ENCODE peak calls at places on chromosomes 4 and X, in ten cellular contexts. One of them, this sample, is unnamed. For H3K4me1, the result is how much of the 10 kb centered on the place peaks cover.

GRCh38 chr4:6573986-6574746 is 823 bp upstream of the MAN2B2 start:
- DNase-seq in fibroblast of lung: no peak
- DNase-seq in neuronal stem cell: no peak
- DNase-seq in adrenal gland: no peak
- DNase-seq in Karpas-422: peak
- DNase-seq in GM23248: peak
- DNase-seq in right cardiac atrium: no peak
- DNase-seq in CD4-positive, CD25-positive, alpha-beta regulatory T cell: no peak
- DNase-seq in aorta: no peak
- DNase-seq in heart right ventricle: no peak
- DNase-seq in this sample: no peak

GRCh38 chr4:185203380-185204237 is at the start of gene CFAP97:
- DNase-seq in neuronal stem cell: peak
- DNase-seq in right cardiac atrium: peak
- DNase-seq in aorta: peak
- DNase-seq in GM23248: peak
- DNase-seq in adrenal gland: peak
- DNase-seq in heart right ventricle: peak
- DNase-seq in fibroblast of lung: peak
- DNase-seq in CD4-positive, CD25-positive, alpha-beta regulatory T cell: peak
- DNase-seq in Karpas-422: peak
- DNase-seq in this sample: peak

GRCh38 chr4:149511558-149512298 is 303.9 kb downstream of the IQCM start:
- DNase-seq in CD4-positive, CD25-positive, alpha-beta regulatory T cell: no peak
- DNase-seq in heart right ventricle: no peak
- DNase-seq in right cardiac atrium: no peak
- DNase-seq in adrenal gland: no peak
- DNase-seq in GM23248: no peak
- DNase-seq in neuronal stem cell: no peak
- DNase-seq in Karpas-422: no peak
- DNase-seq in fibroblast of lung: no peak
- DNase-seq in aorta: no peak
- DNase-seq in this sample: no peak

GRCh38 chrX:55695227-55696018 is 22.1 kb upstream of the RRAGB start:
- DNase-seq in CD4-positive, CD25-positive, alpha-beta regulatory T cell: peak
- DNase-seq in heart right ventricle: no peak
- DNase-seq in neuronal stem cell: no peak
- DNase-seq in aorta: no peak
- DNase-seq in adrenal gland: no peak
- DNase-seq in fibroblast of lung: no peak
- DNase-seq in right cardiac atrium: no peak
- DNase-seq in Karpas-422: no peak
- DNase-seq in GM23248: no peak
- DNase-seq in this sample: peak

GRCh38 chr4:74056858-74057562 is 18.5 kb upstream of the CXCL3 start:
- DNase-seq in CD4-positive, CD25-positive, alpha-beta regulatory T cell: no peak
- DNase-seq in right cardiac atrium: no peak
- DNase-seq in neuronal stem cell: no peak
- DNase-seq in adrenal gland: no peak
- DNase-seq in aorta: no peak
- DNase-seq in GM23248: peak
- DNase-seq in heart right ventricle: no peak
- DNase-seq in fibroblast of lung: peak
- DNase-seq in Karpas-422: no peak
- DNase-seq in this sample: no peak

GRCh38 chr4:72779256-72779655 is 210.2 kb upstream of the ADAMTS3 start:
- DNase-seq in neuronal stem cell: no peak
- DNase-seq in GM23248: peak
- DNase-seq in right cardiac atrium: no peak
- DNase-seq in heart right ventricle: no peak
- DNase-seq in aorta: no peak
- DNase-seq in fibroblast of lung: peak
- DNase-seq in adrenal gland: no peak
- DNase-seq in Karpas-422: no peak
- DNase-seq in CD4-positive, CD25-positive, alpha-beta regulatory T cell: no peak
- DNase-seq in this sample: no peak

GRCh38 chrX:13666836-13667235 is 13.9 kb downstream of the TCEANC start:
- DNase-seq in CD4-positive, CD25-positive, alpha-beta regulatory T cell: no peak
- DNase-seq in right cardiac atrium: peak
- DNase-seq in aorta: peak
- DNase-seq in GM23248: no peak
- DNase-seq in fibroblast of lung: no peak
- DNase-seq in neuronal stem cell: no peak
- DNase-seq in heart right ventricle: peak
- DNase-seq in adrenal gland: peak
- DNase-seq in Karpas-422: peak
- DNase-seq in this sample: no peak

GRCh38 chr4:31592293-31592692 is 872.1 kb downstream of the PCDH7 start:
- DNase-seq in adrenal gland: no peak
- DNase-seq in fibroblast of lung: no peak
- DNase-seq in heart right ventricle: no peak
- DNase-seq in right cardiac atrium: no peak
- DNase-seq in neuronal stem cell: no peak
- DNase-seq in Karpas-422: no peak
- DNase-seq in GM23248: no peak
- DNase-seq in aorta: no peak
- DNase-seq in CD4-positive, CD25-positive, alpha-beta regulatory T cell: no peak
- DNase-seq in this sample: no peak

GRCh38 chr4:74623041-74623440 is 171.3 kb downstream of the BTC start:
- DNase-seq in heart right ventricle: no peak
- DNase-seq in GM23248: peak
- DNase-seq in fibroblast of lung: no peak
- DNase-seq in CD4-positive, CD25-positive, alpha-beta regulatory T cell: no peak
- DNase-seq in adrenal gland: no peak
- DNase-seq in neuronal stem cell: peak
- DNase-seq in right cardiac atrium: no peak
- DNase-seq in aorta: no peak
- DNase-seq in Karpas-422: peak
- DNase-seq in this sample: no peak

GRCh38 chr4:687048-687974 is 1.6 kb downstream of the SLC49A3 start:
- DNase-seq in aorta: peak
- DNase-seq in adrenal gland: peak
- DNase-seq in Karpas-422: no peak
- DNase-seq in neuronal stem cell: no peak
- DNase-seq in heart right ventricle: peak
- DNase-seq in CD4-positive, CD25-positive, alpha-beta regulatory T cell: no peak
- DNase-seq in fibroblast of lung: peak
- DNase-seq in GM23248: peak
- DNase-seq in right cardiac atrium: peak
- DNase-seq in this sample: no peak

GRCh38 chrX:81316163-81316562 is 114.3 kb downstream of the SH3BGRL start:
- DNase-seq in adrenal gland: no peak
- DNase-seq in aorta: no peak
- DNase-seq in CD4-positive, CD25-positive, alpha-beta regulatory T cell: no peak
- DNase-seq in GM23248: peak
- DNase-seq in neuronal stem cell: no peak
- DNase-seq in heart right ventricle: no peak
- DNase-seq in right cardiac atrium: no peak
- DNase-seq in Karpas-422: no peak
- DNase-seq in fibroblast of lung: peak
- DNase-seq in this sample: no peak

DNA sequence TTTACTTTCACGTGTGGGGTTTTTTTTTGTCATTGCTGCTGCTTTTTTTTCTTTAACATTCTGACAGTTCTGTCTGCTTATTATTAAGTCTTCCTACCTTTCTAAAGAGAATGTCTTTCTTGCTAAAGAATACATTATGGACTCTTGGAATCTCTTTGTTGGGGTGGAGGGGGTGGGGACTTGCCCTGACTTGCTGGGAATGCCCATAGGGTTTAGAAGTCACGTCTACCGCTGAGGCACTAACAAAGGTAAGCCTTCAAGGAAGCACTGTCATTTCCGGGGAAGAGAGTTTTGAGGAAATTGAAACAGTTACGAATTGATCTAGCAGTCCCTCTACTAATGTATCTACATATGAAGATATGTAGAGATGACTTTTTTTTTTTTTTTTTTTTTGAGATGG is 19.4 kb downstream of the CD99 start:
- DNase-seq in adrenal gland: no peak
- DNase-seq in fibroblast of lung: peak
- DNase-seq in CD4-positive, CD25-positive, alpha-beta regulatory T cell: no peak
- DNase-seq in heart right ventricle: no peak
- DNase-seq in GM23248: peak
- DNase-seq in aorta: no peak
- DNase-seq in neuronal stem cell: no peak
- DNase-seq in Karpas-422: no peak
- DNase-seq in right cardiac atrium: no peak
- DNase-seq in this sample: peak
- H3K4me3 ChIP-seq in adrenal gland: no peak
- H3K4me3 ChIP-seq in fibroblast of lung: no peak
- H3K4me3 ChIP-seq in CD4-positive, CD25-positive, alpha-beta regulatory T cell: peak
- H3K4me3 ChIP-seq in heart right ventricle: no peak
- H3K4me3 ChIP-seq in GM23248: peak
- H3K4me3 ChIP-seq in aorta: no peak
- H3K4me3 ChIP-seq in neuronal stem cell: no peak
- H3K4me3 ChIP-seq in Karpas-422: no peak
- H3K4me3 ChIP-seq in right cardiac atrium: no peak
- H3K4me3 ChIP-seq in this sample: no peak

DNA sequence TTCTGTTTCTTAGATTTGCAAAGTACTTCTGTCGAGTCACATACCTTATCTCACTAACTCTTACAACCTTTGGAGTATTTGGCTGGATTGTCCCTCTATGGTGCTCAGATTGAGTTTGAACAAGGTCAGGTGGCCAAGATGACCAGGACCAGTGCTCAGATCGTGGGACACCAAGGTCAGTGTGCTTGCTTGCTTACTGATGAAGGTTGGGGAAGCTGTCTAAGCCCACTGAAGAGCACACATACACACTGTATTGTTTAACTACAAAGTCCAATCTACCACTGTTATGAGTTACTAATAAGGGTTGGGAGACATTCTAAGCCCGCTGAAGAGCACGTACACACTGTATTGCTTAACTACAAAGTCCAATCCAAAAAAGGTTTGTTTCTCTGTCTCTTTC is 53.7 kb downstream of the TAB3 start:
- DNase-seq in GM23248: no peak
- DNase-seq in heart right ventricle: no peak
- DNase-seq in Karpas-422: no peak
- DNase-seq in aorta: no peak
- DNase-seq in fibroblast of lung: no peak
- DNase-seq in neuronal stem cell: no peak
- DNase-seq in CD4-positive, CD25-positive, alpha-beta regulatory T cell: no peak
- DNase-seq in right cardiac atrium: no peak
- DNase-seq in adrenal gland: no peak
- DNase-seq in this sample: no peak
- H3K27ac ChIP-seq in GM23248: no peak
- H3K27ac ChIP-seq in heart right ventricle: no peak
- H3K27ac ChIP-seq in Karpas-422: no peak
- H3K27ac ChIP-seq in aorta: no peak
- H3K27ac ChIP-seq in fibroblast of lung: no peak
- H3K27ac ChIP-seq in neuronal stem cell: no peak
- H3K27ac ChIP-seq in CD4-positive, CD25-positive, alpha-beta regulatory T cell: no peak
- H3K27ac ChIP-seq in right cardiac atrium: no peak
- H3K27ac ChIP-seq in adrenal gland: no peak
- H3K27ac ChIP-seq in this sample: no peak

GRCh38 chr4:177528620-177529019 is 86.4 kb upstream of the AGA start:
- DNase-seq in right cardiac atrium: no peak
- DNase-seq in adrenal gland: no peak
- DNase-seq in GM23248: no peak
- DNase-seq in fibroblast of lung: no peak
- DNase-seq in heart right ventricle: no peak
- DNase-seq in neuronal stem cell: no peak
- DNase-seq in Karpas-422: no peak
- DNase-seq in CD4-positive, CD25-positive, alpha-beta regulatory T cell: no peak
- DNase-seq in aorta: no peak
- DNase-seq in this sample: no peak
- H3K4me1 ChIP-seq in right cardiac atrium: under half
- H3K4me1 ChIP-seq in adrenal gland: under half
- H3K4me1 ChIP-seq in GM23248: under half
- H3K4me1 ChIP-seq in fibroblast of lung: under half
- H3K4me1 ChIP-seq in heart right ventricle: under half
- H3K4me1 ChIP-seq in neuronal stem cell: under half
- H3K4me1 ChIP-seq in Karpas-422: under half
- H3K4me1 ChIP-seq in CD4-positive, CD25-positive, alpha-beta regulatory T cell: under half
- H3K4me1 ChIP-seq in aorta: under half
- H3K4me1 ChIP-seq in this sample: under half

GRCh38 chrX:78103001-78103634 is 930 bp upstream of the PGK1 start:
- DNase-seq in heart right ventricle: no peak
- DNase-seq in adrenal gland: no peak
- DNase-seq in fibroblast of lung: no peak
- DNase-seq in neuronal stem cell: no peak
- DNase-seq in right cardiac atrium: no peak
- DNase-seq in aorta: no peak
- DNase-seq in CD4-positive, CD25-positive, alpha-beta regulatory T cell: no peak
- DNase-seq in GM23248: no peak
- DNase-seq in Karpas-422: no peak
- DNase-seq in this sample: no peak

GRCh38 chrX:78104447-78105176 is 564 bp downstream of the PGK1 start:
- DNase-seq in neuronal stem cell: no peak
- DNase-seq in CD4-positive, CD25-positive, alpha-beta regulatory T cell: peak
- DNase-seq in aorta: peak
- DNase-seq in adrenal gland: peak
- DNase-seq in fibroblast of lung: peak
- DNase-seq in Karpas-422: peak
- DNase-seq in heart right ventricle: peak
- DNase-seq in right cardiac atrium: peak
- DNase-seq in GM23248: peak
- DNase-seq in this sample: peak

GRCh38 chrX:78106651-78106986 is 2.6 kb downstream of the PGK1 start:
- DNase-seq in adrenal gland: no peak
- DNase-seq in GM23248: no peak
- DNase-seq in CD4-positive, CD25-positive, alpha-beta regulatory T cell: no peak
- DNase-seq in fibroblast of lung: no peak
- DNase-seq in aorta: no peak
- DNase-seq in heart right ventricle: no peak
- DNase-seq in Karpas-422: no peak
- DNase-seq in neuronal stem cell: no peak
- DNase-seq in right cardiac atrium: no peak
- DNase-seq in this sample: no peak

GRCh38 chrX:78103656-78104446 is at the start of gene PGK1:
- DNase-seq in GM23248: peak
- DNase-seq in heart right ventricle: peak
- DNase-seq in right cardiac atrium: peak
- DNase-seq in CD4-positive, CD25-positive, alpha-beta regulatory T cell: peak
- DNase-seq in aorta: peak
- DNase-seq in adrenal gland: peak
- DNase-seq in Karpas-422: peak
- DNase-seq in neuronal stem cell: peak
- DNase-seq in fibroblast of lung: peak
- DNase-seq in this sample: peak

GRCh38 chrX:78105944-78106650 is 2.0 kb downstream of the PGK1 start:
- DNase-seq in adrenal gland: no peak
- DNase-seq in CD4-positive, CD25-positive, alpha-beta regulatory T cell: no peak
- DNase-seq in Karpas-422: no peak
- DNase-seq in right cardiac atrium: no peak
- DNase-seq in heart right ventricle: no peak
- DNase-seq in neuronal stem cell: no peak
- DNase-seq in aorta: no peak
- DNase-seq in GM23248: peak
- DNase-seq in fibroblast of lung: peak
- DNase-seq in this sample: peak
- H3K4me3 ChIP-seq in adrenal gland: no peak
- H3K4me3 ChIP-seq in CD4-positive, CD25-positive, alpha-beta regulatory T cell: peak
- H3K4me3 ChIP-seq in Karpas-422: peak
- H3K4me3 ChIP-seq in right cardiac atrium: peak
- H3K4me3 ChIP-seq in heart right ventricle: no peak
- H3K4me3 ChIP-seq in neuronal stem cell: no peak
- H3K4me3 ChIP-seq in aorta: no peak
- H3K4me3 ChIP-seq in GM23248: peak
- H3K4me3 ChIP-seq in fibroblast of lung: peak
- H3K4me3 ChIP-seq in this sample: peak

GRCh38 chrX:76454456-76454927 is 27.0 kb downstream of the MAGEE1 start:
- DNase-seq in aorta: no peak
- DNase-seq in GM23248: peak
- DNase-seq in Karpas-422: peak
- DNase-seq in fibroblast of lung: peak
- DNase-seq in right cardiac atrium: no peak
- DNase-seq in heart right ventricle: no peak
- DNase-seq in adrenal gland: no peak
- DNase-seq in CD4-positive, CD25-positive, alpha-beta regulatory T cell: peak
- DNase-seq in neuronal stem cell: no peak
- DNase-seq in this sample: peak
- H3K27ac ChIP-seq in aorta: no peak
- H3K27ac ChIP-seq in GM23248: no peak
- H3K27ac ChIP-seq in Karpas-422: no peak
- H3K27ac ChIP-seq in fibroblast of lung: no peak
- H3K27ac ChIP-seq in right cardiac atrium: no peak
- H3K27ac ChIP-seq in heart right ventricle: no peak
- H3K27ac ChIP-seq in adrenal gland: no peak
- H3K27ac ChIP-seq in CD4-positive, CD25-positive, alpha-beta regulatory T cell: no peak
- H3K27ac ChIP-seq in neuronal stem cell: peak
- H3K27ac ChIP-seq in this sample: no peak